ENCODE peak calls at places on chromosome 1, in six cellular contexts. N is adrenal gland, S is tibial nerve, J is A549, H is heart left ventricle, G is ovary. Z is an unnamed sample. For H3K4me1, the result is how much of the 10 kb centered on the place peaks cover.

GRCh38 chr1:30982937-30983336 is 74.4 kb upstream of the SDC3 start:
- DNase-seq in N (no peak), S (no peak), J (no peak), H (no peak), G (no peak), Z (no peak)

GRCh38 chr1:23854568-23854967 is 13.5 kb downstream of the FUCA1 start:
- DNase-seq in N (no peak), S (no peak), J (no peak), H (no peak), G (no peak), Z (no peak)

GRCh38 chr1:75233302-75233929 is 99.2 kb downstream of the LHX8 start:
- DNase-seq in N (no peak), S (no peak), J (peak), H (no peak), G (no peak), Z (no peak)

GRCh38 chr1:2391034-2391384 is 345 bp downstream of the MORN1 start:
- DNase-seq in N (no peak), S (no peak), J (peak), H (no peak), G (peak), Z (no peak)

GRCh38 chr1:197130677-197131304 is 15.7 kb downstream of the ASPM start:
- DNase-seq in N (no peak), S (no peak), J (no peak), H (no peak), G (no peak), Z (no peak)

GRCh38 chr1:230681599-230681998 is 32.3 kb downstream of the AGT start:
- DNase-seq in N (peak), S (no peak), J (no peak), H (no peak), G (peak), Z (no peak)

GRCh38 chr1:234607091-234608025 is 2.6 kb downstream of the IRF2BP2 start:
- DNase-seq in N (peak), S (no peak), J (no peak), H (peak), G (no peak), Z (no peak)

GRCh38 chr1:169321539-169321938 is 46.1 kb downstream of the NME7 start:
- DNase-seq in N (no peak), S (no peak), J (peak), H (no peak), G (no peak), Z (no peak)

GRCh38 chr1:70486676-70487470 is 75.8 kb downstream of the CTH start:
- DNase-seq in N (peak), S (no peak), J (no peak), H (peak), G (peak), Z (peak)

GRCh38 chr1:59730759-59731478 is 83.8 kb upstream of the HOOK1 start:
- DNase-seq in N (peak), S (peak), J (peak), H (peak), G (peak), Z (peak)

GRCh38 chr1:79811173-79811572 is 804.6 kb upstream of the ADGRL4 start:
- DNase-seq in N (no peak), S (no peak), J (no peak), H (no peak), G (no peak), Z (no peak)

GRCh38 chr1:96695954-96696353 is 25.6 kb upstream of the PTBP2 start:
- DNase-seq in N (no peak), S (no peak), J (no peak), H (no peak), G (no peak), Z (no peak)

GRCh38 chr1:192491804-192492554 is 83.6 kb upstream of the RGS1 start:
- DNase-seq in N (no peak), S (no peak), J (no peak), H (no peak), G (no peak), Z (no peak)

GRCh38 chr1:96568639-96569038 is 152.9 kb upstream of the PTBP2 start:
- DNase-seq in N (no peak), S (no peak), J (no peak), H (no peak), G (no peak), Z (no peak)

GRCh38 chr1:230277201-230277771 is 148.8 kb downstream of the PGBD5 start:
- DNase-seq in N (peak), S (no peak), J (no peak), H (no peak), G (no peak), Z (peak)

GRCh38 chr1:247407180-247407616 is 8.8 kb upstream of the NLRP3 start:
- DNase-seq in N (no peak), S (no peak), J (no peak), H (no peak), G (no peak), Z (no peak)

GRCh38 chr1:58456470-58456869 is 90.1 kb downstream of the OMA1 start:
- DNase-seq in N (no peak), S (no peak), J (no peak), H (no peak), G (no peak), Z (no peak)

GRCh38 chr1:9822897-9823692 is 670 bp downstream of the CLSTN1 start:
- DNase-seq in N (peak), S (no peak), J (peak), H (peak), G (peak), Z (peak)

GRCh38 chr1:154657547-154657946 is 49.6 kb upstream of the ADAR start:
- DNase-seq in N (no peak), S (no peak), J (no peak), H (no peak), G (no peak), Z (no peak)

GRCh38 chr1:156259805-156260204 is 11.9 kb upstream of the PAQR6 start:
- DNase-seq in N (no peak), S (no peak), J (no peak), H (no peak), G (no peak), Z (no peak)

GRCh38 chr1:165290143-165290542 is 66.4 kb downstream of the LMX1A start:
- DNase-seq in N (no peak), S (no peak), J (no peak), H (no peak), G (no peak), Z (no peak)

GRCh38 chr1:115282825-115283224 is 55.2 kb downstream of the NGF start:
- DNase-seq in N (peak), S (peak), J (no peak), H (peak), G (peak), Z (peak)

GRCh38 chr1:162973381-162973795 is 95.8 kb upstream of the RGS4 start:
- DNase-seq in N (no peak), S (no peak), J (no peak), H (no peak), G (no peak), Z (no peak)

GRCh38 chr1:26696191-26696644 is 403 bp downstream of the ARID1A start:
- DNase-seq in N (no peak), S (no peak), J (no peak), H (no peak), G (no peak), Z (peak)

GRCh38 chr1:30783244-30783915 is 25.8 kb upstream of the LAPTM5 start:
- DNase-seq in N (peak), S (no peak), J (no peak), H (no peak), G (no peak), Z (no peak)

GRCh38 chr1:243233908-243234307 is 21.2 kb downstream of the CEP170 start:
- DNase-seq in N (no peak), S (no peak), J (no peak), H (no peak), G (no peak), Z (no peak)

GRCh38 chr1:8396083-8396911 is 78.4 kb downstream of the SLC45A1 start:
- DNase-seq in N (no peak), S (no peak), J (no peak), H (no peak), G (no peak), Z (no peak)

GRCh38 chr1:44778705-44779576 is 3.6 kb downstream of the RPS8 start:
- DNase-seq in N (no peak), S (no peak), J (no peak), H (no peak), G (no peak), Z (no peak)

GRCh38 chr1:44775930-44776748 is 799 bp downstream of the RPS8 start:
- DNase-seq in N (peak), S (no peak), J (no peak), H (no peak), G (no peak), Z (peak)

GRCh38 chr1:44776749-44777068 is 1.4 kb downstream of the RPS8 start:
- DNase-seq in N (no peak), S (no peak), J (no peak), H (no peak), G (no peak), Z (no peak)

GRCh38 chr1:44777547-44777946 is 2.2 kb downstream of the RPS8 start:
- DNase-seq in N (no peak), S (no peak), J (no peak), H (no peak), G (no peak), Z (no peak)

GRCh38 chr1:44777969-44778635 is 2.8 kb downstream of the RPS8 start:
- DNase-seq in N (no peak), S (no peak), J (no peak), H (no peak), G (no peak), Z (no peak)
- H3K4me3 ChIP-seq in N (no peak), S (no peak), J (peak), H (no peak), G (no peak), Z (no peak)

GRCh38 chr1:116326486-116326885 is 46.6 kb upstream of the ATP1A1 start:
- DNase-seq in N (no peak), S (no peak), J (no peak), H (no peak), G (no peak), Z (no peak)

GRCh38 chr1:116325922-116326321 is 47.1 kb upstream of the ATP1A1 start:
- DNase-seq in N (no peak), S (no peak), J (no peak), H (no peak), G (no peak), Z (no peak)

GRCh38 chr1:116323419-116323987 is 49.5 kb upstream of the ATP1A1 start:
- DNase-seq in N (no peak), S (no peak), J (no peak), H (no peak), G (no peak), Z (no peak)

GRCh38 chr1:116324411-116324810 is 48.6 kb upstream of the ATP1A1 start:
- DNase-seq in N (no peak), S (no peak), J (no peak), H (no peak), G (no peak), Z (no peak)

GRCh38 chr1:116325104-116325503 is 47.9 kb upstream of the ATP1A1 start:
- DNase-seq in N (no peak), S (no peak), J (no peak), H (no peak), G (no peak), Z (no peak)
- H3K4me1 ChIP-seq in N (under half), S (under half), J (under half), H (under half), G (under half), Z (under half)

DNA sequence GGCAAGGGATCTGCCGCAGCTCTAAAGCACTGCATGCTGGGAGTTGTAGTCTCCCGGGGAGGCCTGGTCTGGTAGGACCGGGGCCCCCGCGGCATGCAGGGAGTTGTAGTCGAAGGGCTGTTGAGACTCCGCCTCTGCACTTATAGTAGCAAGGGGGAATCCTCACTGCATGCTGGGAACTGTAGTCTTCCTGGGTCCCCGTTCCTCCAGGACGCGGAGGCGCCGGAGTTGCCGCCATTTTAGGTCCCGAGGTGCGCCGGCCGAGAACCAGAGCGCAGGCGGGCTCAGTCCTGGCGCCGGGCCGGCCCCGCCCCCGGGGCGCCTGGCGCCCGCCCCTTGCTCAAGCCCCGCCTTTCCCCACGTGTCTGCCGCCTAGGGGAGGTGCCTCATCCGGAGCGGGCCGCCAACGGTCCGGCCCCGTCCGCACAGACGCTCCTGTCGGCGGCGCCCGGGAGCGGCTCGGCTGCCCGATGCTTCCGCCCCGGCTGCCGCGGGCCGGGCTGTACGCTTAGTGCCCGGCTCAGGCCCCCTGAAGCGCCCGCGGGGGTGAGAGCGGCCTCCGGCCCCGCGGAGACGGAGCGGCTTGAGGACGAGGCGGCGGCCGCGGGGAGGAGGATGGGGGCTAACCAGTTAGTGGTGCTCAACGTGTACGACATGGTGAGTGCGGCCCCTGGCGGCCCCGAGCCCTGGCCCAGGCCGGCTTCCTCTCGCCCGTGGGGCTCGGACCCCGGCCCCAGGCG is at the start of gene DESI2:
- DNase-seq in N (peak), S (peak), J (peak), H (peak), G (peak), Z (peak)
- TF ChIP-seq POLR2A in N (peak), S (peak), J (peak), H (peak), G (peak), Z (peak)

GRCh38 chr1:91806146-91806545 is 79.8 kb downstream of the TGFBR3 start:
- DNase-seq in N (no peak), S (no peak), J (no peak), H (no peak), G (no peak), Z (no peak)

GRCh38 chr1:91803133-91803532 is 82.8 kb downstream of the TGFBR3 start:
- DNase-seq in N (no peak), S (no peak), J (no peak), H (no peak), G (no peak), Z (no peak)

GRCh38 chr1:91805343-91805801 is 80.6 kb downstream of the TGFBR3 start:
- DNase-seq in N (no peak), S (no peak), J (no peak), H (no peak), G (no peak), Z (no peak)

GRCh38 chr1:91804546-91805023 is 81.4 kb downstream of the TGFBR3 start:
- DNase-seq in N (no peak), S (no peak), J (no peak), H (no peak), G (no peak), Z (no peak)

DNA sequence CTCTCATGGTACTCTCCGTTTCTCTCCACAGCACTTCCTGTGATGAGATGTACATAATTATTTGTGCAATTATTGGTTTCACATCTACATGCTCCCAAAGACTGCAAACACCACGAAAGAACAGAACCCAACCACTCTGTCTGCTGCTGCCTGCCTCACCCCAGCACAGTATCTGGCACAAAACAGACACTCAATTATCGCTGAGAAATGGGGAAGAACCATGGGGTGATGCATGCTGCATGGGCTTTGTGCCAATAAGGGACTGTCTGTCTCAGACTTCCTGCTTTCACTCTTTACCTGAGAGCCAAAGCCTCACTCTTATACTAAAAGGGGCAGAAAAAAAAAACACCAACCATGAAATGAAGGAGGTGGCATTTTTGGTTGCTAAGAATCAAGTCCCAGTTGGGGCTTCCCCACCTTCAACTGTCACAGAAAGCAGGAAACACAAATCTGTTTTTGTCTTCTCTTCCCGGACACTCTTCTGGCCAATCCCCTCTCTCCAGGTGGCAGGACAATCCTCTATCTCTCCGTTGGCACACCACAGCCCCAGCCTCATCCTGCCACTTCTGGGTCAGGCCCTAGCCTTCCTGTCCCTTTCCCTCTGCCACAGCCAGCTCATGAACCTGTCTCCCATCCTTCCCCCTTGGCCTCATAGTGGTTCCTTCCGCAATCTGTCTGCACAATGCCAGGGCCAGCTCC is 82.0 kb downstream of the TGFBR3 start:
- DNase-seq in N (peak), S (no peak), J (no peak), H (no peak), G (no peak), Z (no peak)
- H3K4me3 ChIP-seq in N (no peak), S (no peak), J (no peak), H (no peak), G (no peak), Z (no peak)

GRCh38 chr1:181012203-181012520 is 10.5 kb downstream of the STX6 start:
- DNase-seq in N (no peak), S (no peak), J (no peak), H (no peak), G (no peak), Z (no peak)

GRCh38 chr1:181013144-181013543 is 9.5 kb downstream of the STX6 start:
- DNase-seq in N (no peak), S (no peak), J (no peak), H (no peak), G (no peak), Z (no peak)

GRCh38 chr1:181014431-181015257 is 8.0 kb downstream of the STX6 start:
- DNase-seq in N (no peak), S (no peak), J (no peak), H (no peak), G (no peak), Z (no peak)

GRCh38 chr1:181016563-181016962 is 6.1 kb downstream of the STX6 start:
- DNase-seq in N (no peak), S (no peak), J (no peak), H (no peak), G (no peak), Z (no peak)

DNA sequence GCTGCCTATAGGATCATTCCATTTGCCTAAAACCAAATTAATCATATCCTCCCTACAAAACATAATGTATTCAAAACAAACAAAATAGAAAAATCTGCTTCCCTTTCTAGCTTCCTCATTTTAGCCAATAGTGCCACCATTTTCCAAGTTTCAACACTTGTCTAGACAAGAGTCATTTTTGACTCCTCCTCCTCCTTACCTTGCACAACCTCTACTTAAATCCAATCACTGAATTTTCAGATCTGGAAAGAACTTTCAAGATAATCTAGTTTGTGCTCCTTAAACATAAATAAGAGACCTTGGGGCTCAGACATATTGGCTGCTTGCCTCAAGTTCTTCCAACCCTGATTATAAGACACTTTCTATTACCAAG is 7.4 kb downstream of the STX6 start:
- DNase-seq in N (no peak), S (no peak), J (no peak), H (no peak), G (no peak), Z (no peak)
- H3K4me1 ChIP-seq in N (under half), S (under half), J (under half), H (under half), G (under half), Z (under half)

DNA sequence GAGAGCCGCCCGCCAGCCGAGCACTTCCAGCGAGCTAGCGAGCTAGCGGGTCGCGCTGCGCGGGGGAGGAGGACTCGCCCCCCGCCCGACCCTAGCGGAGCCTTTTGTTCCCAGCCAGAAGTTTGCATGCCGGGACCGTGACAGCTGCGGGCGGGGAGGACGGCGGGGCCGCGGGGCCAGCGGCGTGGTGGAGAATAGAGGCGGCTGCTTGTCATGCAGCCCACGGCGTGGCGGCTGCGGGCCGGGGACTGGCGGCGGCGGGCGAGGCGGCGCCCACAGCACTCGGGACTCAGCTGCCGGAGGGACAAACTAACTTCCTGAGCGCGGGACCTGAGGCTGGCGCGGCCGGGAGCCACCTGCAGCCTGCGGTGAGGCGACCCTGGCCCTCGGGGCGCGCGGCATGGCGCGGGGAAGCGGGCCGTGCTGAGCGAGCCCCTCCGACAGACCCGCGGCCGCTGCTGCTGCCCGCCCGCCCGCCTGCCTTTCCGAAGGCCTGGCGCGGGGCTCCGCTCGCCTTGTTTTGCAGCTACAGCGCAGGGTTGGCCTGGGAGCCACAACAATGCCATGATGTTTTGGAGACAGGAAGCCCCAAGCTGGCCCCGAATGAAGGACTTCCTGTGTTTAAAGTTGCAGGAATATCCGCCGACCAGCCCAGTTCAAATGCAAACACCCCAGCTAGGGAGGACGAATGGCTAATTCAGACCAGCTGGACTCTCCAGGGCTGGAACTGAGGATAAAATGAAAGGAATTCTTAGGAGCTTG is 82.2 kb upstream of the BMP8A start:
- DNase-seq in N (peak), S (peak), J (no peak), H (peak), G (peak), Z (peak)
- TF ChIP-seq POLR2A in N (peak), S (peak), J (no peak), H (no peak), G (peak), Z (peak)

Z was measured in uterus.